ENCODE peak calls at places on chromosomes 2 and 18, in five cellular contexts. One of them, this sample, is unnamed.

GRCh38 chr2:205775091-205775876 is 93.0 kb downstream of the NRP2 start:
- DNase-seq in upper lobe of right lung: no peak
- DNase-seq in fibroblast of the aortic adventitia: peak
- DNase-seq in progenitor cell of endocrine pancreas: no peak
- DNase-seq in nephron progenitor cell: no peak
- DNase-seq in this sample: no peak

GRCh38 chr2:112195167-112195766 is 57.1 kb downstream of the FBLN7 start:
- DNase-seq in upper lobe of right lung: no peak
- DNase-seq in fibroblast of the aortic adventitia: no peak
- DNase-seq in progenitor cell of endocrine pancreas: no peak
- DNase-seq in nephron progenitor cell: no peak
- DNase-seq in this sample: no peak

GRCh38 chr2:147450661-147451060 is 394.2 kb upstream of the ACVR2A start:
- DNase-seq in upper lobe of right lung: no peak
- DNase-seq in fibroblast of the aortic adventitia: no peak
- DNase-seq in progenitor cell of endocrine pancreas: no peak
- DNase-seq in nephron progenitor cell: no peak
- DNase-seq in this sample: no peak

GRCh38 chr2:219627105-219628100 is at the start of gene SLC4A3:
- DNase-seq in upper lobe of right lung: peak
- DNase-seq in fibroblast of the aortic adventitia: peak
- DNase-seq in progenitor cell of endocrine pancreas: peak
- DNase-seq in nephron progenitor cell: peak
- DNase-seq in this sample: no peak

GRCh38 chr2:69545477-69545932 is 98.0 kb downstream of the AAK1 start:
- DNase-seq in upper lobe of right lung: no peak
- DNase-seq in fibroblast of the aortic adventitia: no peak
- DNase-seq in progenitor cell of endocrine pancreas: no peak
- DNase-seq in nephron progenitor cell: no peak
- DNase-seq in this sample: no peak

GRCh38 chr18:22223263-22223960 is 54.0 kb downstream of the GATA6 start:
- DNase-seq in upper lobe of right lung: peak
- DNase-seq in fibroblast of the aortic adventitia: peak
- DNase-seq in progenitor cell of endocrine pancreas: no peak
- DNase-seq in nephron progenitor cell: no peak
- DNase-seq in this sample: peak

GRCh38 chr2:204072443-204073324 is 136.1 kb downstream of the ICOS start:
- DNase-seq in upper lobe of right lung: peak
- DNase-seq in fibroblast of the aortic adventitia: peak
- DNase-seq in progenitor cell of endocrine pancreas: peak
- DNase-seq in nephron progenitor cell: peak
- DNase-seq in this sample: no peak

GRCh38 chr18:46325836-46326235 is 221.7 kb downstream of the HAUS1 start:
- DNase-seq in upper lobe of right lung: peak
- DNase-seq in fibroblast of the aortic adventitia: no peak
- DNase-seq in progenitor cell of endocrine pancreas: no peak
- DNase-seq in nephron progenitor cell: no peak
- DNase-seq in this sample: no peak

GRCh38 chr2:110748489-110748867 is 16.1 kb downstream of the ACOXL start:
- DNase-seq in upper lobe of right lung: no peak
- DNase-seq in fibroblast of the aortic adventitia: no peak
- DNase-seq in progenitor cell of endocrine pancreas: no peak
- DNase-seq in nephron progenitor cell: no peak
- DNase-seq in this sample: no peak

GRCh38 chr2:170298115-170298514 is 120.2 kb downstream of the MYO3B start:
- DNase-seq in upper lobe of right lung: no peak
- DNase-seq in fibroblast of the aortic adventitia: no peak
- DNase-seq in progenitor cell of endocrine pancreas: no peak
- DNase-seq in nephron progenitor cell: no peak
- DNase-seq in this sample: no peak

GRCh38 chr2:233965032-233965614 is 48.0 kb downstream of the TRPM8 start:
- DNase-seq in upper lobe of right lung: no peak
- DNase-seq in fibroblast of the aortic adventitia: no peak
- DNase-seq in progenitor cell of endocrine pancreas: no peak
- DNase-seq in nephron progenitor cell: no peak
- DNase-seq in this sample: no peak

GRCh38 chr18:45413180-45413836 is 202.0 kb upstream of the SLC14A2 start:
- DNase-seq in upper lobe of right lung: no peak
- DNase-seq in fibroblast of the aortic adventitia: peak
- DNase-seq in progenitor cell of endocrine pancreas: no peak
- DNase-seq in nephron progenitor cell: no peak
- DNase-seq in this sample: peak

GRCh38 chr2:213316001-213316735 is 31.9 kb downstream of the SPAG16 start:
- DNase-seq in upper lobe of right lung: no peak
- DNase-seq in fibroblast of the aortic adventitia: peak
- DNase-seq in progenitor cell of endocrine pancreas: no peak
- DNase-seq in nephron progenitor cell: no peak
- DNase-seq in this sample: no peak

GRCh38 chr2:216017365-216017764 is 4.0 kb upstream of the MREG start:
- DNase-seq in upper lobe of right lung: no peak
- DNase-seq in fibroblast of the aortic adventitia: no peak
- DNase-seq in progenitor cell of endocrine pancreas: no peak
- DNase-seq in nephron progenitor cell: no peak
- DNase-seq in this sample: no peak

GRCh38 chr2:96148410-96149217 is 3.4 kb upstream of the DUSP2 start:
- DNase-seq in upper lobe of right lung: peak
- DNase-seq in fibroblast of the aortic adventitia: peak
- DNase-seq in progenitor cell of endocrine pancreas: no peak
- DNase-seq in nephron progenitor cell: peak
- DNase-seq in this sample: peak

GRCh38 chr2:88307817-88308216 is 137.7 kb downstream of the THNSL2 start:
- DNase-seq in upper lobe of right lung: no peak
- DNase-seq in fibroblast of the aortic adventitia: no peak
- DNase-seq in progenitor cell of endocrine pancreas: no peak
- DNase-seq in nephron progenitor cell: no peak
- DNase-seq in this sample: no peak

GRCh38 chr18:32301976-32302743 is 112.3 kb downstream of the MEP1B start:
- DNase-seq in upper lobe of right lung: no peak
- DNase-seq in fibroblast of the aortic adventitia: peak
- DNase-seq in progenitor cell of endocrine pancreas: no peak
- DNase-seq in nephron progenitor cell: no peak
- DNase-seq in this sample: peak

GRCh38 chr2:57880967-57881366 is 165.6 kb upstream of the VRK2 start:
- DNase-seq in upper lobe of right lung: no peak
- DNase-seq in fibroblast of the aortic adventitia: no peak
- DNase-seq in progenitor cell of endocrine pancreas: no peak
- DNase-seq in nephron progenitor cell: no peak
- DNase-seq in this sample: no peak

GRCh38 chr2:211944572-211944971 is 594.0 kb downstream of the ERBB4 start:
- DNase-seq in upper lobe of right lung: no peak
- DNase-seq in fibroblast of the aortic adventitia: no peak
- DNase-seq in progenitor cell of endocrine pancreas: no peak
- DNase-seq in nephron progenitor cell: no peak
- DNase-seq in this sample: no peak

GRCh38 chr2:234950435-234950729 is 1.4 kb upstream of the SH3BP4 start:
- DNase-seq in upper lobe of right lung: no peak
- DNase-seq in fibroblast of the aortic adventitia: no peak
- DNase-seq in progenitor cell of endocrine pancreas: no peak
- DNase-seq in nephron progenitor cell: no peak
- DNase-seq in this sample: no peak

GRCh38 chr2:24021122-24021998 is 11.5 kb downstream of the MFSD2B start:
- DNase-seq in upper lobe of right lung: no peak
- DNase-seq in fibroblast of the aortic adventitia: no peak
- DNase-seq in progenitor cell of endocrine pancreas: no peak
- DNase-seq in nephron progenitor cell: no peak
- DNase-seq in this sample: no peak

GRCh38 chr2:40719414-40719813 is 267.5 kb upstream of the SLC8A1 start:
- DNase-seq in upper lobe of right lung: no peak
- DNase-seq in fibroblast of the aortic adventitia: no peak
- DNase-seq in progenitor cell of endocrine pancreas: no peak
- DNase-seq in nephron progenitor cell: no peak
- DNase-seq in this sample: no peak

GRCh38 chr2:169511818-169512217 is 2.3 kb downstream of the KLHL41 start:
- DNase-seq in upper lobe of right lung: no peak
- DNase-seq in fibroblast of the aortic adventitia: no peak
- DNase-seq in progenitor cell of endocrine pancreas: no peak
- DNase-seq in nephron progenitor cell: no peak
- DNase-seq in this sample: no peak

GRCh38 chr2:215879977-215880940 is 133.1 kb downstream of the MREG start:
- DNase-seq in upper lobe of right lung: no peak
- DNase-seq in fibroblast of the aortic adventitia: no peak
- DNase-seq in progenitor cell of endocrine pancreas: no peak
- DNase-seq in nephron progenitor cell: no peak
- DNase-seq in this sample: no peak

GRCh38 chr2:40556298-40556697 is 104.4 kb upstream of the SLC8A1 start:
- DNase-seq in upper lobe of right lung: no peak
- DNase-seq in fibroblast of the aortic adventitia: peak
- DNase-seq in progenitor cell of endocrine pancreas: no peak
- DNase-seq in nephron progenitor cell: no peak
- DNase-seq in this sample: no peak

GRCh38 chr2:15726321-15727057 is 134.8 kb downstream of the DDX1 start:
- DNase-seq in upper lobe of right lung: no peak
- DNase-seq in fibroblast of the aortic adventitia: no peak
- DNase-seq in progenitor cell of endocrine pancreas: no peak
- DNase-seq in nephron progenitor cell: no peak
- DNase-seq in this sample: no peak

GRCh38 chr2:117856415-117857210 is 42.1 kb downstream of the DDX18 start:
- DNase-seq in upper lobe of right lung: no peak
- DNase-seq in fibroblast of the aortic adventitia: peak
- DNase-seq in progenitor cell of endocrine pancreas: no peak
- DNase-seq in nephron progenitor cell: no peak
- DNase-seq in this sample: peak

GRCh38 chr18:39188278-39188677 is 1622.7 kb upstream of the CELF4 start:
- DNase-seq in upper lobe of right lung: no peak
- DNase-seq in fibroblast of the aortic adventitia: no peak
- DNase-seq in progenitor cell of endocrine pancreas: no peak
- DNase-seq in nephron progenitor cell: no peak
- DNase-seq in this sample: no peak

GRCh38 chr18:79874553-79875530 is 76.6 kb downstream of the SLC66A2 start:
- DNase-seq in upper lobe of right lung: peak
- DNase-seq in fibroblast of the aortic adventitia: no peak
- DNase-seq in progenitor cell of endocrine pancreas: no peak
- DNase-seq in nephron progenitor cell: no peak
- DNase-seq in this sample: no peak

GRCh38 chr2:40625849-40626248 is 174.0 kb upstream of the SLC8A1 start:
- DNase-seq in upper lobe of right lung: no peak
- DNase-seq in fibroblast of the aortic adventitia: peak
- DNase-seq in progenitor cell of endocrine pancreas: no peak
- DNase-seq in nephron progenitor cell: no peak
- DNase-seq in this sample: peak

GRCh38 chr18:54222922-54223567 is 1.4 kb downstream of the MBD2 start:
- DNase-seq in upper lobe of right lung: no peak
- DNase-seq in fibroblast of the aortic adventitia: peak
- DNase-seq in progenitor cell of endocrine pancreas: no peak
- DNase-seq in nephron progenitor cell: no peak
- DNase-seq in this sample: no peak

GRCh38 chr18:54223568-54224241 is 764 bp downstream of the MBD2 start:
- DNase-seq in upper lobe of right lung: peak
- DNase-seq in fibroblast of the aortic adventitia: peak
- DNase-seq in progenitor cell of endocrine pancreas: no peak
- DNase-seq in nephron progenitor cell: peak
- DNase-seq in this sample: peak

GRCh38 chr18:54228364-54228763 is 3.9 kb upstream of the MBD2 start:
- DNase-seq in upper lobe of right lung: no peak
- DNase-seq in fibroblast of the aortic adventitia: no peak
- DNase-seq in progenitor cell of endocrine pancreas: no peak
- DNase-seq in nephron progenitor cell: no peak
- DNase-seq in this sample: no peak

GRCh38 chr18:54220406-54220805 is 4.1 kb downstream of the MBD2 start:
- DNase-seq in upper lobe of right lung: no peak
- DNase-seq in fibroblast of the aortic adventitia: no peak
- DNase-seq in progenitor cell of endocrine pancreas: no peak
- DNase-seq in nephron progenitor cell: no peak
- DNase-seq in this sample: no peak

DNA sequence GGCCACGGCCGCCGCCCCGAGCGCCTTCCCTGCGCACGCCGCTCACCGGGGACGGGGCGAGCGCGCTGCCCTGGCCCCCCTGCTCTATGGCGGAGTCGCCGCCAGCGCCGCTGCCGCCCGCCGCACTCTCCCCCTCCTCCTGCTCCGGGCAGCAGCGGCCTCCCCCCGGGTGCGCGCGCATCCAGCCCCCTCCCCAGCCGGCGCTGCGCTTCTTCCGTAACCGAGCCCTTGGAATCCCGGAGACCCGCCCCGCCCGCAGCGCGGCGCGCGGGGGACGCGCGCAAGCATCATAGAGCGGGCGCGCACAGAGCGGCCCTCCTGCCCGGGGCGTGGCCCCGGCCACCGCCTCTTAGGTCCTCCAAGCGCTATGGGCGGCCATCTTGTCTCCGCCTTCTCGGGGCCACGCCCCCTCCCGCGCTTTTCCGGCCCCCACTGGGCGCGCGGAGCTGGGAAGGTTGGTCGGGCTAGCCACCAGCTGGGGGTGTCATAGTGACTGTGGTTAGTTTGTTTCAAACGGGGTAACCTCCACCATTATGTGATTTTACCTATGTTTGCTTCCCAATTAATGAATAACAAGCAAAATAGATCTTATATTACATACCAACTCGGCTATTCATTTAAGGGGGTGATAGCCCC is at the start of gene MBD2:
- DNase-seq in upper lobe of right lung: peak
- DNase-seq in fibroblast of the aortic adventitia: peak
- DNase-seq in progenitor cell of endocrine pancreas: peak
- DNase-seq in nephron progenitor cell: peak
- DNase-seq in this sample: peak
- TF ChIP-seq CTCF in upper lobe of right lung: peak
- TF ChIP-seq CTCF in fibroblast of the aortic adventitia: no peak
- TF ChIP-seq CTCF in progenitor cell of endocrine pancreas: peak
- TF ChIP-seq CTCF in nephron progenitor cell: no peak
- TF ChIP-seq CTCF in this sample: peak

GRCh38 chr2:214830794-214831346 is 21.4 kb upstream of the BARD1 start:
- DNase-seq in upper lobe of right lung: no peak
- DNase-seq in fibroblast of the aortic adventitia: peak
- DNase-seq in progenitor cell of endocrine pancreas: no peak
- DNase-seq in nephron progenitor cell: no peak
- DNase-seq in this sample: no peak
- TF ChIP-seq CTCF in upper lobe of right lung: peak
- TF ChIP-seq CTCF in fibroblast of the aortic adventitia: peak
- TF ChIP-seq CTCF in progenitor cell of endocrine pancreas: peak
- TF ChIP-seq CTCF in nephron progenitor cell: no peak
- TF ChIP-seq CTCF in this sample: peak

GRCh38 chr2:47536696-47537095 is 133.7 kb downstream of the MSH2 start:
- DNase-seq in upper lobe of right lung: no peak
- DNase-seq in fibroblast of the aortic adventitia: no peak
- DNase-seq in progenitor cell of endocrine pancreas: no peak
- DNase-seq in nephron progenitor cell: no peak
- DNase-seq in this sample: no peak

GRCh38 chr2:47535991-47536390 is 133.0 kb downstream of the MSH2 start:
- DNase-seq in upper lobe of right lung: no peak
- DNase-seq in fibroblast of the aortic adventitia: peak
- DNase-seq in progenitor cell of endocrine pancreas: no peak
- DNase-seq in nephron progenitor cell: no peak
- DNase-seq in this sample: no peak

GRCh38 chr2:47541848-47542450 is 139.0 kb downstream of the MSH2 start:
- DNase-seq in upper lobe of right lung: peak
- DNase-seq in fibroblast of the aortic adventitia: no peak
- DNase-seq in progenitor cell of endocrine pancreas: no peak
- DNase-seq in nephron progenitor cell: no peak
- DNase-seq in this sample: no peak

GRCh38 chr2:47535073-47535472 is 132.1 kb downstream of the MSH2 start:
- DNase-seq in upper lobe of right lung: no peak
- DNase-seq in fibroblast of the aortic adventitia: no peak
- DNase-seq in progenitor cell of endocrine pancreas: no peak
- DNase-seq in nephron progenitor cell: no peak
- DNase-seq in this sample: no peak

GRCh38 chr2:47539228-47539627 is 136.3 kb downstream of the MSH2 start:
- DNase-seq in upper lobe of right lung: no peak
- DNase-seq in fibroblast of the aortic adventitia: no peak
- DNase-seq in progenitor cell of endocrine pancreas: no peak
- DNase-seq in nephron progenitor cell: no peak
- DNase-seq in this sample: no peak
- TF ChIP-seq CTCF in upper lobe of right lung: peak
- TF ChIP-seq CTCF in fibroblast of the aortic adventitia: peak
- TF ChIP-seq CTCF in progenitor cell of endocrine pancreas: peak
- TF ChIP-seq CTCF in nephron progenitor cell: peak
- TF ChIP-seq CTCF in this sample: no peak

GRCh38 chr2:186589733-186590537 is at the start of gene ITGAV:
- DNase-seq in upper lobe of right lung: peak
- DNase-seq in fibroblast of the aortic adventitia: peak
- DNase-seq in progenitor cell of endocrine pancreas: peak
- DNase-seq in nephron progenitor cell: peak
- DNase-seq in this sample: peak
- TF ChIP-seq CTCF in upper lobe of right lung: no peak
- TF ChIP-seq CTCF in fibroblast of the aortic adventitia: no peak
- TF ChIP-seq CTCF in progenitor cell of endocrine pancreas: no peak
- TF ChIP-seq CTCF in nephron progenitor cell: no peak
- TF ChIP-seq CTCF in this sample: no peak

This sample was measured in AG09319.